ENCODE peak calls at places on chromosomes 11 and 22, in ten cellular contexts. M is activated gamma-delta T cell, O is EL, S is osteoblast, J is ACHN, I is NCI-H1105 treated with DMSO at 0.1 percent for 48 hours, L is amniotic stem cell, W is right cardiac atrium, X is globus pallidus, U is NCI-H1694 treated with DMSO at 0.1 percent for 48 hours. R is an unnamed sample.

GRCh38 chr22:20725987-20726558 is 47.8 kb upstream of the SERPIND1 start:
- DNase-seq in M (no peak), O (peak; percentile 71), S (peak; percentile 58), J (no peak), I (no peak), L (no peak), W (no peak), X (no peak), U (no peak), R (peak; percentile 74)

GRCh38 chr11:7892751-7893356 is 38.2 kb downstream of the OR10A6 start:
- DNase-seq in M (no peak), O (peak; percentile 82), S (no peak), J (peak; percentile 58), I (peak; percentile 71), L (peak; percentile 41), W (no peak), X (peak; percentile 25), U (peak; percentile 60), R (peak; percentile 83)

GRCh38 chr11:11247576-11247975 is 105.5 kb downstream of the CSNK2A3 start:
- DNase-seq in M (no peak), O (no peak), S (peak; percentile 76), J (no peak), I (no peak), L (no peak), W (no peak), X (no peak), U (no peak), R (no peak)

GRCh38 chr11:31414338-31414737 is 44.7 kb downstream of the DNAJC24 start:
- DNase-seq in M (no peak), O (no peak), S (no peak), J (no peak), I (no peak), L (no peak), W (no peak), X (no peak), U (no peak), R (no peak)

GRCh38 chr22:19826619-19826950 is 28.1 kb downstream of the GNB1L start:
- DNase-seq in M (no peak), O (no peak), S (no peak), J (no peak), I (no peak), L (no peak), W (no peak), X (no peak), U (no peak), R (no peak)

GRCh38 chr11:45045692-45046471 is 95.2 kb upstream of the TP53I11 start:
- DNase-seq in M (no peak), O (peak; percentile 43), S (peak; percentile 88), J (peak; percentile 35), I (no peak), L (no peak), W (peak; percentile 68), X (peak; percentile 22), U (no peak), R (peak; percentile 41)

GRCh38 chr22:25630446-25630845 is 66.0 kb downstream of the GRK3 start:
- DNase-seq in M (no peak), O (peak; percentile 23), S (no peak), J (no peak), I (no peak), L (no peak), W (no peak), X (no peak), U (peak; percentile 54), R (no peak)

GRCh38 chr22:27534720-27535125 is 266.8 kb downstream of the MN1 start:
- DNase-seq in M (no peak), O (peak; percentile 51), S (peak; percentile 84), J (no peak), I (no peak), L (no peak), W (no peak), X (no peak), U (no peak), R (peak; percentile 52)

GRCh38 chr11:76672431-76673163 is 2.0 kb upstream of the LRRC32 start:
- DNase-seq in M (no peak), O (no peak), S (peak; percentile 84), J (peak; percentile 29), I (no peak), L (no peak), W (no peak), X (no peak), U (no peak), R (no peak)

GRCh38 chr11:63699906-63700305 is 18.6 kb downstream of the RTN3 start:
- DNase-seq in M (no peak), O (no peak), S (no peak), J (no peak), I (no peak), L (no peak), W (no peak), X (no peak), U (no peak), R (no peak)

GRCh38 chr22:46017166-46017565 is 40.2 kb upstream of the WNT7B start:
- DNase-seq in M (no peak), O (no peak), S (no peak), J (no peak), I (no peak), L (no peak), W (no peak), X (no peak), U (no peak), R (no peak)

GRCh38 chr22:38710866-38711265 is 5.1 kb downstream of the GTPBP1 start:
- DNase-seq in M (no peak), O (no peak), S (no peak), J (no peak), I (no peak), L (no peak), W (no peak), X (no peak), U (no peak), R (no peak)

GRCh38 chr11:723120-723883 is 17.3 kb downstream of the EPS8L2 start:
- DNase-seq in M (no peak), O (peak; percentile 53), S (peak; percentile 96), J (peak; percentile 64), I (peak; percentile 53), L (peak; percentile 30), W (peak; percentile 74), X (peak; percentile 47), U (peak; percentile 46), R (peak; percentile 68)

GRCh38 chr11:112357488-112357887 is 96.8 kb upstream of the PLET1 start:
- DNase-seq in M (no peak), O (no peak), S (no peak), J (no peak), I (no peak), L (no peak), W (peak; percentile 70), X (no peak), U (no peak), R (no peak)

GRCh38 chr11:115963170-115963569 is 459.0 kb upstream of the CADM1 start:
- DNase-seq in M (no peak), O (no peak), S (no peak), J (no peak), I (no peak), L (no peak), W (no peak), X (no peak), U (peak; percentile 47), R (no peak)

GRCh38 chr22:30238661-30239420 is 7.7 kb downstream of the LIF start:
- DNase-seq in M (no peak), O (peak; percentile 31), S (peak; percentile 86), J (peak; percentile 81), I (no peak), L (no peak), W (peak; percentile 72), X (no peak), U (no peak), R (no peak)

GRCh38 chr11:80562726-80563125 is 1121.9 kb upstream of the TENM4 start:
- DNase-seq in M (no peak), O (no peak), S (no peak), J (no peak), I (no peak), L (no peak), W (no peak), X (no peak), U (no peak), R (no peak)

GRCh38 chr22:49213731-49214352 is 613.8 kb downstream of the BRD1 start:
- DNase-seq in M (no peak), O (no peak), S (peak; percentile 32), J (no peak), I (no peak), L (no peak), W (no peak), X (no peak), U (no peak), R (no peak)

GRCh38 chr11:129412501-129412900 is 36.9 kb downstream of the BARX2 start:
- DNase-seq in M (no peak), O (no peak), S (no peak), J (no peak), I (no peak), L (no peak), W (no peak), X (no peak), U (no peak), R (no peak)

GRCh38 chr11:13287681-13288080 is 10.1 kb downstream of the BMAL1 start:
- DNase-seq in M (no peak), O (peak; percentile 24), S (peak; percentile 69), J (no peak), I (no peak), L (no peak), W (no peak), X (no peak), U (no peak), R (peak; percentile 38)

GRCh38 chr22:19795617-19796008 is 35.0 kb downstream of the TBX1 start:
- DNase-seq in M (no peak), O (peak; percentile 33), S (peak; percentile 92), J (no peak), I (no peak), L (no peak), W (peak; percentile 24), X (peak; percentile 11), U (no peak), R (no peak)

GRCh38 chr11:120331301-120331966 is 4.8 kb upstream of the ARHGEF12 start:
- DNase-seq in M (no peak), O (peak; percentile 95), S (peak; percentile 94), J (peak; percentile 87), I (peak; percentile 59), L (peak; percentile 82), W (peak; percentile 75), X (no peak), U (no peak), R (peak; percentile 95)

GRCh38 chr11:36131719-36132349 is 157.4 kb downstream of the COMMD9 start:
- DNase-seq in M (no peak), O (peak; percentile 45), S (no peak), J (no peak), I (no peak), L (no peak), W (peak; percentile 79), X (peak; percentile 75), U (peak; percentile 57), R (peak; percentile 63)

GRCh38 chr11:69703711-69704507 is at the start of gene FGF19:
- DNase-seq in M (no peak), O (no peak), S (peak; percentile 89), J (no peak), I (no peak), L (no peak), W (no peak), X (no peak), U (no peak), R (no peak)

R was measured in ELR.